ENCODE peak calls at places on chromosomes 4 and X, in five cellular contexts. T is B cell, A is left ventricle myocardium inferior, V is neural crest cell, Y is PC-3. S is an unnamed sample.

GRCh38 chr4:2251073-2251794 is 9.3 kb upstream of the HAUS3 start:
- DNase-seq in T (peak), A (peak), V (peak), Y (no peak), S (no peak)

GRCh38 chr4:2248821-2249261 is 6.9 kb upstream of the HAUS3 start:
- DNase-seq in T (peak), A (no peak), V (no peak), Y (no peak), S (no peak)

GRCh38 chrX:71930298-71930697 is 19.7 kb downstream of the NHSL2 start:
- DNase-seq in T (no peak), A (no peak), V (no peak), Y (no peak), S (no peak)

GRCh38 chr4:148017801-148018200 is 285.9 kb downstream of the ARHGAP10 start:
- DNase-seq in T (no peak), A (no peak), V (no peak), Y (no peak), S (no peak)

GRCh38 chr4:2950221-2950989 is 12.8 kb downstream of the NOP14 start:
- DNase-seq in T (no peak), A (no peak), V (no peak), Y (no peak), S (no peak)

GRCh38 chrX:149040873-149041535 is 464.1 kb downstream of the IDS start:
- DNase-seq in T (no peak), A (no peak), V (no peak), Y (peak), S (peak)

GRCh38 chr4:108427946-108428345 is 192.4 kb upstream of the RPL34 start:
- DNase-seq in T (no peak), A (no peak), V (no peak), Y (no peak), S (no peak)

GRCh38 chr4:85409251-85409650 is 65.7 kb upstream of the ARHGAP24 start:
- DNase-seq in T (no peak), A (no peak), V (no peak), Y (no peak), S (no peak)

GRCh38 chr4:157886650-157887049 is 286.2 kb downstream of the GASK1B start:
- DNase-seq in T (no peak), A (no peak), V (no peak), Y (no peak), S (no peak)

GRCh38 chrX:97401154-97401553 is 517.4 kb downstream of the RPA4 start:
- DNase-seq in T (no peak), A (no peak), V (no peak), Y (no peak), S (no peak)

GRCh38 chrX:96361844-96362243 is 322.8 kb upstream of the DIAPH2 start:
- DNase-seq in T (no peak), A (no peak), V (no peak), Y (no peak), S (no peak)

GRCh38 chrX:15384304-15384703 is at the start of gene VEGFD:
- DNase-seq in T (no peak), A (no peak), V (no peak), Y (no peak), S (no peak)

GRCh38 chr4:185638548-185639301 is 103.4 kb upstream of the PDLIM3 start:
- DNase-seq in T (no peak), A (no peak), V (no peak), Y (no peak), S (no peak)

GRCh38 chr4:134465417-134465816 is 263.8 kb upstream of the PABPC4L start:
- DNase-seq in T (no peak), A (no peak), V (no peak), Y (no peak), S (no peak)

GRCh38 chr4:187135878-187136277 is 412.2 kb upstream of the FAT1 start:
- DNase-seq in T (no peak), A (no peak), V (no peak), Y (no peak), S (no peak)

GRCh38 chr4:84852081-84852480 is 114.4 kb downstream of the WDFY3 start:
- DNase-seq in T (no peak), A (no peak), V (no peak), Y (peak), S (no peak)

GRCh38 chr4:8893624-8894423 is 22.2 kb upstream of the HMX1 start:
- DNase-seq in T (no peak), A (no peak), V (no peak), Y (no peak), S (no peak)

DNA sequence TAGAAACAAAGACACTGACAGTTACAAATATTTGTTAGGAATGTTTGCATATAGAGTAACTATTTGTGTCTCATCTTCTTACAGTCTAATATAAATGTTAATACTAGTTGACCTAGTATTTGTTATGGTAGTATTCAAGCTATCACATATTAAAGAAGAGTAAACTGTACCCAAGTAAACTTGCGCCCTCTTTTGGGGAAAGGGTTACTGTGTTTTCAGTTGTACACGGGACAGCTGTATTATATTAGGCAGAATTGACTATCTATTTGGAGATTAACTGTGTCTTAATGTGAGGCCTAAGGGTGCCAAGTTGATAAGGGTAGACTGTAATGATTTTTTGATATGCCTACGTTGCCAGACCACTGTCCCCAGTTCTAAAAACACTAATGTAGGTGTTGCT is 172.9 kb upstream of the CXCL13 start:
- DNase-seq in T (no peak), A (no peak), V (no peak), Y (peak), S (no peak)
- TF ChIP-seq CTCF in T (no peak), A (no peak), V (peak), Y (peak), S (peak)

GRCh38 chr4:156595041-156595440 is 376.6 kb downstream of the PDGFC start:
- DNase-seq in T (no peak), A (no peak), V (no peak), Y (peak), S (no peak)
- TF ChIP-seq CTCF in T (no peak), A (no peak), V (no peak), Y (no peak), S (no peak)

GRCh38 chrX:9882669-9883446 is 84.3 kb upstream of the CLDN34 start:
- DNase-seq in T (no peak), A (no peak), V (no peak), Y (no peak), S (no peak)
- TF ChIP-seq CTCF in T (no peak), A (no peak), V (no peak), Y (peak), S (no peak)

DNA sequence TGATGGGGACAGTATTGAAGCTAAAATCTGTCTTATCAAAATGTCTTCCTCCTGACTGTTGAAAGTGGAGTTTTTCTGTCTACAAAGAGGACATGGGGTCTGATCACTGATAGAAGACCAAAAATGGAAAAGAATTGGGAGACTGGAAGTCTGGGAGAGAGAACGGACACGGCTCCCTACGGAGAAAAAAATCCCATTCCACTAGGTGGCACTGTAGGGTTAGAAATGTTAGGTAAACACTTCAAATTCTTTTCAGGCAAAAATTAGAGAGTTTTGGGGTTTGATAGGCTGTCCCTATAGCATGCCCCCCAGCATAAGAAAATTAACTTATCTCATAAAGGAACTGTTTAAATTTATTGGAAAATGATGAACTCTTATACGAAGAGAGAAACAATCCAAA is 200.5 kb downstream of the FAM133A start:
- DNase-seq in T (no peak), A (no peak), V (peak), Y (peak), S (no peak)
- TF ChIP-seq CTCF in T (no peak), A (peak), V (peak), Y (peak), S (peak)

GRCh38 chrX:723781-724180 is 93.2 kb downstream of the SHOX start:
- DNase-seq in T (no peak), A (no peak), V (no peak), Y (no peak), S (no peak)

GRCh38 chrX:724256-724655 is 93.7 kb downstream of the SHOX start:
- DNase-seq in T (no peak), A (no peak), V (no peak), Y (no peak), S (no peak)

GRCh38 chrX:729583-730409 is 99.2 kb downstream of the SHOX start:
- DNase-seq in T (no peak), A (no peak), V (no peak), Y (no peak), S (no peak)

DNA sequence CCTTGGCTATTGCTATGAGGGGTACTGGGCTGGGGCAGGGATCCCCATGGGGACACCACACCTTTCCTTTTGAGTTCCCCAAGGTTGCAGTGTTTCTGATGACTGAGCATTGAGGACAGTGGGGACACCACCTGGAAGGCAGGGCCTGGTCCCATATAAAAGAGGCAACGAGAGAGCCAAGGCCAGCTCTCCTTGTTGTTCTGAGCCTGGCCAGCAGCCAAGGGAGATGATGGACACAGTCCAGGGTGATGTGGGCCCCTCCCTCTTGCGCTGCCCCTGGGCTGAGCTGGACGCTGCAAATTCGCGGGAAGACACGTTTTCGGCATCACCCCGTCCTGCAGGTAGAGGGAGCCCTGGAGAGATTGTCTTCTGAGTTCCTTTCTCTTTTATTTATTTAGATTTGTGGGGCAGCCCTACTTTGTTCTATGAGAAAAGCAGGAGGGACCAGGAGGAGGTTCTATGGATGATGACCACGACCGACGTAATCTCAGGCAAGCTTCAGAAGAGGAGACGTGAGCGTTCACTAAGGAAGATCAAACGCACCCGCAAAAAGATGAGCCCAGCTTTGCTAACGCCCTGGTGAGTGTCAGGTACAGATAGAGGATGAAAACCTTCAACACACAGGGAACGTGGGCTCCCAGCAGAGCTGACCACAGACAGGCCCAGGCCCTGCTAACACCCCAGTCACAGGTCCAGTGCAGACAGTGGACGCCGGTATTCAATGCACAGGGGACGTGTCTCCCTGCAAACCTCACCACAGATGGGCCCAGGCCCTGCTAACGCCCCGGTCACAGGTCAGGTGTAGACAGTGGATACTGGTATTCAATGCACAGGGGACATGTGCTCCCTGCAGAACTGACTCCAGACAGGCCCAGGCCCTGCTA is 97.4 kb downstream of the SHOX start:
- DNase-seq in T (no peak), A (no peak), V (peak), Y (peak), S (no peak)
- TF ChIP-seq CTCF in T (no peak), A (peak), V (peak), Y (peak), S (peak)

GRCh38 chr4:86593726-86594558 is at the start of gene PTPN13:
- DNase-seq in T (peak), A (peak), V (peak), Y (peak), S (peak)
- TF ChIP-seq CTCF in T (no peak), A (no peak), V (no peak), Y (no peak), S (no peak)

DNA sequence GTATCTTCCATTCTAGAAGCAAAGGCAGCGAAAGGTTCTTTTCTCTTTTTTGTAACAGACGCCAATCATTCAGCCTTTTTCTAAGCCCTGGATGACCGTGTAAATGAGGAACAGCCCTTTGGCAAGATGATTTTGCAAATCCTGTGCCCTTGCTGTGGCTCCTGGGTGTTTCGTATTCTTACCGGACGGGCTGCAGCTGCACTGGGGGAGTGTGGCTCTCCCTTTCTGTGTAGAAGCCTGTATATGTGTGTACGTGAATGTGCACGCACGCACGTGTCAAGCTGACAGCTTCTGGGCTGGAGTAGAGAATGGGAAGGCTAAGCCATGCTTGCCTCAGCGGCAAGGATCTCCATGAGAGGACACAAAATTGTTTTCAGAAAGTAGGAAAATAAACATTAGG is 8.2 kb downstream of the GRPEL1 start:
- DNase-seq in T (no peak), A (no peak), V (no peak), Y (no peak), S (no peak)
- TF ChIP-seq CTCF in T (no peak), A (no peak), V (no peak), Y (no peak), S (no peak)

GRCh38 chrX:68647156-68647957 is at the start of gene STARD8:
- DNase-seq in T (no peak), A (peak), V (peak), Y (peak), S (no peak)
- TF ChIP-seq CTCF in T (no peak), A (no peak), V (no peak), Y (no peak), S (no peak)

S was measured in GM10248.